ENCODE peak calls at places on chromosomes 7 and 10, in six cellular contexts. P is H1, K is SK-N-SH, N is K562, R is GM12878, M is HCT116. A is an unnamed sample.

GRCh38 chr10:75395171-75395954 is 6.2 kb downstream of the ZNF503 start:
- DNase-seq in K (peak), R (no peak), P (no peak), M (no peak), N (peak), A (no peak)

GRCh38 chr10:19815478-19816419 is 483 bp upstream of the PLXDC2 start:
- DNase-seq in K (peak), P (peak), M (no peak), R (no peak), N (no peak), A (peak)

GRCh38 chr10:13657184-13657680 is 70.5 kb downstream of the PRPF18 start:
- DNase-seq in M (no peak), P (no peak), N (no peak), K (no peak), R (no peak), A (no peak)

GRCh38 chr7:129332354-129333056 is 101.7 kb upstream of the STRIP2 start:
- DNase-seq in R (no peak), M (no peak), K (no peak), N (no peak), P (no peak), A (no peak)

GRCh38 chr10:3527869-3528268 is 257.1 kb downstream of the KLF6 start:
- DNase-seq in R (no peak), P (no peak), K (peak), N (no peak), M (no peak), A (no peak)

GRCh38 chr10:1715821-1716220 is 21.5 kb downstream of the ADARB2 start:
- DNase-seq in N (no peak), K (no peak), P (peak), R (peak), M (no peak), A (no peak)

GRCh38 chr10:71090330-71090729 is 122.0 kb upstream of the UNC5B start:
- DNase-seq in N (peak), K (no peak), M (no peak), R (no peak), P (no peak), A (no peak)

GRCh38 chr7:84336303-84336702 is 141.7 kb upstream of the SEMA3A start:
- DNase-seq in P (no peak), K (no peak), N (no peak), R (peak), M (no peak), A (no peak)

DNA sequence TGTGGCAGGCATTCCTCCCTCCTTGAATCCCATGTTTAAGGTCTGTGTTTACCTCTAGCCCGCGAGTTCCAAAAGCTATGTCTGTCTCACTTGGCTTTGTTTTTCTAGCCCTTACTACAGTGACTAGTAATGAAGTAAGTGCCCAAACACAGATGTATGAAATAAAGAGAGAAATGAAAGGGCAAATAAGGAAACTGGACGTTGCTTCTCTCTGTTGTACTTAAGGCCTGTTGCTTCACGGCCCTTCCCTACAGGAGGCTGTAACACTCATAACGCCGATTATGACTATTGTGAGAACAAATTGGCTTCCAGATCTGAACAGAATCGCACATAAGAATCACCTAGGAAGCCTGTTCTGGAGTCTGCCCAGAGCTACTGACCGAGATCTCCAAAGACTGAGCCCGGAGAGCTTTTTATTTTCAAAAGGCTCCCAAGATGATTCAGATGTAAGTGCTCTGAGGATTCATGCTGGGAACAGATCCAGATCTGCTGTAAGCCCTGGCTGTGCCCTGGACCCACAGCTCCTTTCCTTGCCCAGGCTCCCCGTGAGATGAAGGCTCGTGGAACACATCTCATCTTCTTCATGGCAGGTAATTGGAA is 432.6 kb downstream of the SDK1 start:
- DNase-seq in K (no peak), N (no peak), P (no peak), R (no peak), M (no peak), A (no peak)
- TF ChIP-seq JUND in K (no peak), N (no peak), P (no peak), R (no peak), M (no peak), A (no peak)

GRCh38 chr7:77838929-77839491 is 40.4 kb downstream of the PHTF2 start:
- DNase-seq in M (no peak), K (no peak), N (no peak), R (no peak), P (no peak), A (no peak)
- TF ChIP-seq JUND in M (no peak), K (no peak), N (no peak), R (no peak), P (no peak), A (no peak)

GRCh38 chr7:30804078-30804661 is 33.0 kb downstream of the MINDY4 start:
- DNase-seq in N (no peak), R (no peak), K (no peak), P (no peak), M (no peak), A (peak)
- TF ChIP-seq JUND in N (no peak), R (no peak), K (peak), P (no peak), M (no peak), A (no peak)

DNA sequence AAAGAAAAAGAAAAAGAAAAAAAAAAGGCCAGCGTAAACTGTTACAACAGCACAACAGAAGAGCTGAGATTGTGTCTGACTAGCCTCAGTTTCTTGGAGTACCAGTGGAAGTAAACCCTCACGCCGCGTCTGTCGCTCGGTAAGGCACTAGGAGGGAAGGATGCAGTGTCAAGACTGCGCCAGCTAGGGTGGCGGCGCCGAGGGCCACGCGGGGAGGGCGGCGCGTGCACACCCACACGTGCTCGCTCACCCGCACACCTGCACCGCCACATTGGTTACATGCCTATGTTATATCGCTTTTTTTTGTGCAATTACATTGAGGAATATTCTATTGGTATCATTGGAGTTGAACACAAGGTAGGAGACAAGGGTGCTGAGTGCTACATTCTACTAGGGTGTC is 48.2 kb downstream of the CLEC2L start:
- DNase-seq in K (no peak), R (no peak), P (no peak), N (no peak), M (no peak), A (no peak)
- TF ChIP-seq JUND in K (no peak), R (no peak), P (no peak), N (no peak), M (no peak), A (no peak)

GRCh38 chr7:104801022-104801421 is 213.0 kb upstream of the KMT2E start:
- DNase-seq in P (no peak), R (no peak), M (no peak), N (no peak), K (no peak), A (no peak)

GRCh38 chr7:104807676-104808075 is 206.3 kb upstream of the KMT2E start:
- DNase-seq in N (no peak), M (no peak), R (no peak), P (no peak), K (no peak), A (no peak)

GRCh38 chr7:104803931-104804330 is 210.1 kb upstream of the KMT2E start:
- DNase-seq in P (no peak), M (no peak), R (no peak), K (no peak), N (no peak), A (no peak)

GRCh38 chr7:104805449-104806317 is 208.3 kb upstream of the KMT2E start:
- DNase-seq in N (no peak), M (no peak), P (no peak), R (no peak), K (no peak), A (no peak)

GRCh38 chr7:104804696-104805095 is 209.3 kb upstream of the KMT2E start:
- DNase-seq in M (no peak), N (no peak), R (no peak), K (no peak), P (no peak), A (no peak)
- TF ChIP-seq JUND in M (no peak), N (no peak), R (no peak), K (no peak), P (no peak), A (no peak)

GRCh38 chr7:38727184-38727940 is 96.2 kb upstream of the AMPH start:
- DNase-seq in N (no peak), P (no peak), R (no peak), K (no peak), M (no peak), A (no peak)

GRCh38 chr7:38723327-38723726 is 92.2 kb upstream of the AMPH start:
- DNase-seq in P (no peak), M (no peak), R (no peak), N (no peak), K (no peak), A (no peak)

GRCh38 chr7:38731195-38731594 is 100.0 kb upstream of the AMPH start:
- DNase-seq in P (no peak), M (no peak), R (no peak), K (no peak), N (no peak), A (no peak)

DNA sequence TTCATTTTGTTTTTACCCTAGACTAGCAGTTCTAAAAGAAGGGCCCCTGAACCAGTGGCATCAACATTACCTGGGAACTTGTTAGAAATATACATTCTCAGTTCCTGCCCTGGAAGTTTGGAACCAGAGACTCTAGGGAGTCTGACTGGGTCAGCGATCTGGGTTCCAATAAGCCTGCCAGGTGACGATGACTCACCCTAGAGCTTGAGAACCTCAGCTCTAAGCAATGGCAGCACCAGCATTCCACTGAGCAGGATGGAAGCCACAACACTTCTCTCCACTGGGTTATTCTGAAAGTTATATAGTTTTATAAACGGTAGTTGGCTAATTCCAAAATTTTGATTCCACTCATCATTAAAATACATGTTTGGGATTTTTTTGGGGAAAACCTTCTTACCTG is 97.0 kb upstream of the AMPH start:
- DNase-seq in M (no peak), N (no peak), P (no peak), R (no peak), K (no peak), A (no peak)
- TF ChIP-seq JUND in M (no peak), N (no peak), P (peak), R (no peak), K (no peak), A (no peak)